ENCODE peak calls at places on chromosomes 2 and 18, in five cellular contexts. One of them, this sample, is unnamed.

GRCh38 chr2:203427061-203427460 is 98.9 kb downstream of the ABI2 start:
- DNase-seq in CD8-positive, alpha-beta T cell: no peak
- DNase-seq in BJ: peak
- DNase-seq in fibroblast of mammary gland: peak
- DNase-seq in nephron progenitor cell: no peak
- DNase-seq in this sample: no peak

GRCh38 chr2:28389399-28390240 is 3.0 kb upstream of the FOSL2 start:
- DNase-seq in CD8-positive, alpha-beta T cell: no peak
- DNase-seq in BJ: no peak
- DNase-seq in fibroblast of mammary gland: no peak
- DNase-seq in nephron progenitor cell: no peak
- DNase-seq in this sample: no peak

GRCh38 chr2:189178007-189178406 is 1.6 kb downstream of the COL5A2 start:
- DNase-seq in CD8-positive, alpha-beta T cell: no peak
- DNase-seq in BJ: no peak
- DNase-seq in fibroblast of mammary gland: peak
- DNase-seq in nephron progenitor cell: no peak
- DNase-seq in this sample: no peak

GRCh38 chr2:238053195-238053776 is 7.5 kb upstream of the SCLY start:
- DNase-seq in CD8-positive, alpha-beta T cell: no peak
- DNase-seq in BJ: no peak
- DNase-seq in fibroblast of mammary gland: peak
- DNase-seq in nephron progenitor cell: no peak
- DNase-seq in this sample: no peak

GRCh38 chr18:42281124-42281523 is 326.1 kb downstream of the PIK3C3 start:
- DNase-seq in CD8-positive, alpha-beta T cell: no peak
- DNase-seq in BJ: no peak
- DNase-seq in fibroblast of mammary gland: no peak
- DNase-seq in nephron progenitor cell: no peak
- DNase-seq in this sample: no peak

GRCh38 chr2:27255187-27255586 is 7.7 kb downstream of the SLC30A3 start:
- DNase-seq in CD8-positive, alpha-beta T cell: no peak
- DNase-seq in BJ: no peak
- DNase-seq in fibroblast of mammary gland: no peak
- DNase-seq in nephron progenitor cell: no peak
- DNase-seq in this sample: no peak

GRCh38 chr2:241563571-241563980 is 5.0 kb downstream of the BOK start:
- DNase-seq in CD8-positive, alpha-beta T cell: no peak
- DNase-seq in BJ: no peak
- DNase-seq in fibroblast of mammary gland: no peak
- DNase-seq in nephron progenitor cell: no peak
- DNase-seq in this sample: no peak

GRCh38 chr2:98121149-98121548 is 34.2 kb downstream of the VWA3B start:
- DNase-seq in CD8-positive, alpha-beta T cell: no peak
- DNase-seq in BJ: no peak
- DNase-seq in fibroblast of mammary gland: no peak
- DNase-seq in nephron progenitor cell: no peak
- DNase-seq in this sample: no peak

GRCh38 chr18:65934874-65935273 is 184.1 kb downstream of the CDH7 start:
- DNase-seq in CD8-positive, alpha-beta T cell: no peak
- DNase-seq in BJ: no peak
- DNase-seq in fibroblast of mammary gland: no peak
- DNase-seq in nephron progenitor cell: no peak
- DNase-seq in this sample: no peak

GRCh38 chr18:37985126-37985525 is 419.5 kb upstream of the CELF4 start:
- DNase-seq in CD8-positive, alpha-beta T cell: no peak
- DNase-seq in BJ: no peak
- DNase-seq in fibroblast of mammary gland: no peak
- DNase-seq in nephron progenitor cell: peak
- DNase-seq in this sample: no peak

GRCh38 chr2:28670882-28671281 is 80.7 kb upstream of the PPP1CB start:
- DNase-seq in CD8-positive, alpha-beta T cell: no peak
- DNase-seq in BJ: no peak
- DNase-seq in fibroblast of mammary gland: no peak
- DNase-seq in nephron progenitor cell: no peak
- DNase-seq in this sample: no peak

GRCh38 chr2:215437614-215438013 is 1.7 kb upstream of the FN1 start:
- DNase-seq in CD8-positive, alpha-beta T cell: no peak
- DNase-seq in BJ: no peak
- DNase-seq in fibroblast of mammary gland: peak
- DNase-seq in nephron progenitor cell: no peak
- DNase-seq in this sample: no peak

GRCh38 chr2:27703638-27704341 is 40.1 kb downstream of the SLC4A1AP start:
- DNase-seq in CD8-positive, alpha-beta T cell: peak
- DNase-seq in BJ: peak
- DNase-seq in fibroblast of mammary gland: peak
- DNase-seq in nephron progenitor cell: peak
- DNase-seq in this sample: peak

GRCh38 chr2:234291765-234292204 is 205.1 kb downstream of the ARL4C start:
- DNase-seq in CD8-positive, alpha-beta T cell: peak
- DNase-seq in BJ: no peak
- DNase-seq in fibroblast of mammary gland: peak
- DNase-seq in nephron progenitor cell: peak
- DNase-seq in this sample: peak

GRCh38 chr2:75609937-75610508 is 36.6 kb upstream of the MRPL19 start:
- DNase-seq in CD8-positive, alpha-beta T cell: no peak
- DNase-seq in BJ: no peak
- DNase-seq in fibroblast of mammary gland: peak
- DNase-seq in nephron progenitor cell: no peak
- DNase-seq in this sample: no peak

GRCh38 chr2:43178055-43178598 is 48.3 kb downstream of the ZFP36L2 start:
- DNase-seq in CD8-positive, alpha-beta T cell: no peak
- DNase-seq in BJ: no peak
- DNase-seq in fibroblast of mammary gland: no peak
- DNase-seq in nephron progenitor cell: no peak
- DNase-seq in this sample: no peak

GRCh38 chr2:64133354-64133753 is 10.9 kb downstream of the PELI1 start:
- DNase-seq in CD8-positive, alpha-beta T cell: no peak
- DNase-seq in BJ: no peak
- DNase-seq in fibroblast of mammary gland: no peak
- DNase-seq in nephron progenitor cell: no peak
- DNase-seq in this sample: no peak

GRCh38 chr18:9020221-9020620 is 82.3 kb upstream of the NDUFV2 start:
- DNase-seq in CD8-positive, alpha-beta T cell: no peak
- DNase-seq in BJ: no peak
- DNase-seq in fibroblast of mammary gland: no peak
- DNase-seq in nephron progenitor cell: no peak
- DNase-seq in this sample: no peak

GRCh38 chr2:100178085-100178788 is 35.8 kb upstream of the AFF3 start:
- DNase-seq in CD8-positive, alpha-beta T cell: no peak
- DNase-seq in BJ: no peak
- DNase-seq in fibroblast of mammary gland: peak
- DNase-seq in nephron progenitor cell: peak
- DNase-seq in this sample: peak

GRCh38 chr18:616380-616995 is 19.7 kb downstream of the CLUL1 start:
- DNase-seq in CD8-positive, alpha-beta T cell: no peak
- DNase-seq in BJ: no peak
- DNase-seq in fibroblast of mammary gland: peak
- DNase-seq in nephron progenitor cell: no peak
- DNase-seq in this sample: peak

GRCh38 chr18:37668971-37669747 is 103.6 kb upstream of the CELF4 start:
- DNase-seq in CD8-positive, alpha-beta T cell: no peak
- DNase-seq in BJ: no peak
- DNase-seq in fibroblast of mammary gland: no peak
- DNase-seq in nephron progenitor cell: peak
- DNase-seq in this sample: no peak

GRCh38 chr2:239175181-239175580 is 225.6 kb downstream of the HDAC4 start:
- DNase-seq in CD8-positive, alpha-beta T cell: no peak
- DNase-seq in BJ: no peak
- DNase-seq in fibroblast of mammary gland: no peak
- DNase-seq in nephron progenitor cell: no peak
- DNase-seq in this sample: no peak

GRCh38 chr2:66896151-66896550 is 461.2 kb downstream of the MEIS1 start:
- DNase-seq in CD8-positive, alpha-beta T cell: no peak
- DNase-seq in BJ: no peak
- DNase-seq in fibroblast of mammary gland: no peak
- DNase-seq in nephron progenitor cell: no peak
- DNase-seq in this sample: no peak

GRCh38 chr18:21612125-21613100 is at the start of gene SNRPD1:
- DNase-seq in CD8-positive, alpha-beta T cell: peak
- DNase-seq in BJ: peak
- DNase-seq in fibroblast of mammary gland: peak
- DNase-seq in nephron progenitor cell: peak
- DNase-seq in this sample: peak

GRCh38 chr2:6368271-6368670 is 497.4 kb downstream of the CMPK2 start:
- DNase-seq in CD8-positive, alpha-beta T cell: no peak
- DNase-seq in BJ: peak
- DNase-seq in fibroblast of mammary gland: no peak
- DNase-seq in nephron progenitor cell: no peak
- DNase-seq in this sample: no peak

GRCh38 chr2:191171708-191172355 is 21.0 kb upstream of the STAT4 start:
- DNase-seq in CD8-positive, alpha-beta T cell: no peak
- DNase-seq in BJ: peak
- DNase-seq in fibroblast of mammary gland: peak
- DNase-seq in nephron progenitor cell: no peak
- DNase-seq in this sample: no peak

GRCh38 chr2:72148975-72149555 is 1.4 kb upstream of the CYP26B1 start:
- DNase-seq in CD8-positive, alpha-beta T cell: no peak
- DNase-seq in BJ: no peak
- DNase-seq in fibroblast of mammary gland: peak
- DNase-seq in nephron progenitor cell: peak
- DNase-seq in this sample: no peak

GRCh38 chr18:12882416-12882815 is 1.6 kb downstream of the PTPN2 start:
- DNase-seq in CD8-positive, alpha-beta T cell: no peak
- DNase-seq in BJ: no peak
- DNase-seq in fibroblast of mammary gland: peak
- DNase-seq in nephron progenitor cell: no peak
- DNase-seq in this sample: no peak

GRCh38 chr2:102114290-102114721 is 28.2 kb upstream of the IL1R1 start:
- DNase-seq in CD8-positive, alpha-beta T cell: no peak
- DNase-seq in BJ: no peak
- DNase-seq in fibroblast of mammary gland: peak
- DNase-seq in nephron progenitor cell: no peak
- DNase-seq in this sample: peak

GRCh38 chr2:113734187-113734586 is 22.3 kb downstream of the SLC35F5 start:
- DNase-seq in CD8-positive, alpha-beta T cell: no peak
- DNase-seq in BJ: no peak
- DNase-seq in fibroblast of mammary gland: no peak
- DNase-seq in nephron progenitor cell: no peak
- DNase-seq in this sample: peak

GRCh38 chr2:138652378-138652777 is 127.8 kb downstream of the NXPH2 start:
- DNase-seq in CD8-positive, alpha-beta T cell: no peak
- DNase-seq in BJ: no peak
- DNase-seq in fibroblast of mammary gland: no peak
- DNase-seq in nephron progenitor cell: no peak
- DNase-seq in this sample: no peak

GRCh38 chr2:26672112-26672817 is 20.3 kb upstream of the KCNK3 start:
- DNase-seq in CD8-positive, alpha-beta T cell: no peak
- DNase-seq in BJ: no peak
- DNase-seq in fibroblast of mammary gland: no peak
- DNase-seq in nephron progenitor cell: peak
- DNase-seq in this sample: no peak

DNA sequence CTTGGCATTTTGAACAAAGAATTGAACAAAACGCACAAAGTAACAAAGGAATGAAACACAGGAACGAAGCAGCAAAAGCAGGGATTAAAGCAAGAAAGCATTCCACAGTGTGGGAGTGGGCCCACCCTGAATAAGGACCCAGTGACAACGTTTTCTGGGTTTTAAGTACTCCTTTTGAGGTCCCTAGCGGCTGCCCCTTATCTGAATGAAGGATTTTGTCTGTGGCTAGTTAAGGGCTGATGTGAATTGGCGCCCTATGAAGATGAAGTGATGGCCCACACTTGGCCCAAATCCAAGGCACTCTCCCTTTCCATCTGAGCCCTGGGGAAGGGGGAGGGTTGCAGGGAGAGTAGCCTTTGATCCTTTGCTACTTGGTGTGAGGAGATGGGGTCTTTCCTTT is 7.8 kb upstream of the CCDC141 start:
- DNase-seq in CD8-positive, alpha-beta T cell: no peak
- DNase-seq in BJ: no peak
- DNase-seq in fibroblast of mammary gland: no peak
- DNase-seq in nephron progenitor cell: no peak
- DNase-seq in this sample: no peak
- TF ChIP-seq CTCF in CD8-positive, alpha-beta T cell: no peak
- TF ChIP-seq CTCF in BJ: no peak
- TF ChIP-seq CTCF in fibroblast of mammary gland: no peak
- TF ChIP-seq CTCF in nephron progenitor cell: no peak
- TF ChIP-seq CTCF in this sample: no peak

DNA sequence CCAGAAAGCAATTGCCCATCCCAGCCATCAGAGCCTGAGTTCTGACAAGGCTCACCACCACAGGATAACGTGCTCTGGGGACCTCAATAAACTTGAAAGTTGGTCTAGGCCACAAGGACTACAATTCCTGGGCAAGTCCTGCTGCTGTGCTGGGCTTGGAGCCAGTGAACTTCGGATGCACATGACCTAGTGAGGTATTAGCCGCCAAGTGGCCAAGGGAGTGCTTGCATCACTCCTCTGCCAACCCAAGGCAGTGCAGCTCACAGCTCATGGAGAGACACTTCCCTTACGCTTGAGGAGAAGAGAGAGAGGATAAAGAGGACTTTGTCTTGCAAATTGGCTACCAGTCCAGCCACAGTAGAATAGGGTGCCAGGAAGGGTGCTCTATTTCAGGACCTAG is 219.6 kb downstream of the MBD2 start:
- DNase-seq in CD8-positive, alpha-beta T cell: no peak
- DNase-seq in BJ: no peak
- DNase-seq in fibroblast of mammary gland: peak
- DNase-seq in nephron progenitor cell: no peak
- DNase-seq in this sample: peak
- TF ChIP-seq CTCF in CD8-positive, alpha-beta T cell: no peak
- TF ChIP-seq CTCF in BJ: no peak
- TF ChIP-seq CTCF in fibroblast of mammary gland: no peak
- TF ChIP-seq CTCF in nephron progenitor cell: no peak
- TF ChIP-seq CTCF in this sample: no peak

DNA sequence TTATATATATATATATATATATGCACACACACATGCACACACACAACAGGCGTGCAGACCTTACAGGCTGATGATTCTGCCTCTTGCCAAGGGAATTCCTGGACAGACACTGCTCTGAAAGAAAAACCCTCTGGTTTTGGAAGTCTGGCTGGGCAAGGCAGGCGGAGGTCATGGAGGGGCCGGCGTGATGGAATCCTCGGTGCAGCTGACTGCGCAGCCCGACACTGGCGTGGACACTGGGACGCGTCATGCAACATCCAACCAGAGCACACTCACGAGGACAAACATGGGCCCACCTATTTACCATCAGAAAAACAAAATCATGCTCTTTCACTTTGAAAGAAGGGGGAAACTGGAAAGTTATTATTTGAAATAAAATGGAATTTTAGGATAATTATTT is 235.3 kb downstream of the ZNF516 start:
- DNase-seq in CD8-positive, alpha-beta T cell: no peak
- DNase-seq in BJ: no peak
- DNase-seq in fibroblast of mammary gland: no peak
- DNase-seq in nephron progenitor cell: no peak
- DNase-seq in this sample: no peak
- TF ChIP-seq CTCF in CD8-positive, alpha-beta T cell: no peak
- TF ChIP-seq CTCF in BJ: no peak
- TF ChIP-seq CTCF in fibroblast of mammary gland: no peak
- TF ChIP-seq CTCF in nephron progenitor cell: no peak
- TF ChIP-seq CTCF in this sample: no peak

DNA sequence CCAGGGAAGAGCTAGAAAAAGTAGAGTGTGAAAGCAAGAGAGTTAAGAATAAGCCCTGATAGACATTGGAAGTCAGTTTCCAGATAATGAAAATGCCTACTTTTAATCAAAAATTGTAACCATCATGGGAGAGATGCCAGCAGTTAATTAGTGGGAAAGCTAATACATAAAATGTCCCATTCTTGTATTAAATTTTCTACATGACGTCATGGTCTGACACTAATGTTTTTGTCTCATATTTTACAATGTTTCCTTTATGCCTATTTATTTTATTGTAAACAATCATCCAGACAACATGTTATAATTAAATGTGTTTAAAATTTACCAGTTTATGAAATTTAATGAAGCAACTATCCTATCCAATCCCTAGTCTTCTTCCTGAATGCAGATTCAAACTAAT is 26.3 kb upstream of the CCDC178 start:
- DNase-seq in CD8-positive, alpha-beta T cell: no peak
- DNase-seq in BJ: no peak
- DNase-seq in fibroblast of mammary gland: no peak
- DNase-seq in nephron progenitor cell: no peak
- DNase-seq in this sample: no peak
- TF ChIP-seq CTCF in CD8-positive, alpha-beta T cell: no peak
- TF ChIP-seq CTCF in BJ: no peak
- TF ChIP-seq CTCF in fibroblast of mammary gland: no peak
- TF ChIP-seq CTCF in nephron progenitor cell: no peak
- TF ChIP-seq CTCF in this sample: no peak

This sample was measured in GM12865.